ENCODE peak calls at places on chromosomes 7 and 10, in eight cellular contexts. One of them, this sample, is unnamed.

GRCh38 chr7:85287126-85287825 is 100.4 kb upstream of the SEMA3D start:
- DNase-seq in neural crest cell: no peak
- DNase-seq in choroid plexus epithelial cell: peak; percentile 31
- DNase-seq in aorta: no peak
- DNase-seq in NCI-H2081: no peak
- DNase-seq in anterior cingulate cortex: no peak
- DNase-seq in CD8-positive, alpha-beta memory T cell: no peak
- DNase-seq in cardiac fibroblast: peak; percentile 31
- DNase-seq in this sample: no peak

GRCh38 chr7:144835166-144835611 is 664 bp downstream of the TPK1 start:
- DNase-seq in neural crest cell: peak; percentile 43
- DNase-seq in choroid plexus epithelial cell: peak; percentile 73
- DNase-seq in aorta: peak; percentile 52
- DNase-seq in NCI-H2081: peak; percentile 76
- DNase-seq in anterior cingulate cortex: peak; percentile 73
- DNase-seq in CD8-positive, alpha-beta memory T cell: no peak
- DNase-seq in cardiac fibroblast: peak; percentile 65
- DNase-seq in this sample: no peak

GRCh38 chr7:141190467-141190866 is 116.6 kb downstream of the TMEM178B start:
- DNase-seq in neural crest cell: no peak
- DNase-seq in choroid plexus epithelial cell: no peak
- DNase-seq in aorta: no peak
- DNase-seq in NCI-H2081: no peak
- DNase-seq in anterior cingulate cortex: no peak
- DNase-seq in CD8-positive, alpha-beta memory T cell: no peak
- DNase-seq in cardiac fibroblast: no peak
- DNase-seq in this sample: no peak

GRCh38 chr10:107611101-107611500 is 446.6 kb upstream of the SORCS1 start:
- DNase-seq in neural crest cell: no peak
- DNase-seq in choroid plexus epithelial cell: peak; percentile 35
- DNase-seq in aorta: no peak
- DNase-seq in NCI-H2081: peak; percentile 57
- DNase-seq in anterior cingulate cortex: no peak
- DNase-seq in CD8-positive, alpha-beta memory T cell: no peak
- DNase-seq in cardiac fibroblast: peak; percentile 14
- DNase-seq in this sample: no peak

GRCh38 chr7:93307131-93307660 is 75.0 kb downstream of the VPS50 start:
- DNase-seq in neural crest cell: no peak
- DNase-seq in choroid plexus epithelial cell: peak; percentile 81
- DNase-seq in aorta: no peak
- DNase-seq in NCI-H2081: no peak
- DNase-seq in anterior cingulate cortex: no peak
- DNase-seq in CD8-positive, alpha-beta memory T cell: no peak
- DNase-seq in cardiac fibroblast: peak; percentile 86
- DNase-seq in this sample: no peak

GRCh38 chr10:129942391-129942790 is 21.7 kb downstream of the EBF3 start:
- DNase-seq in neural crest cell: no peak
- DNase-seq in choroid plexus epithelial cell: no peak
- DNase-seq in aorta: no peak
- DNase-seq in NCI-H2081: no peak
- DNase-seq in anterior cingulate cortex: no peak
- DNase-seq in CD8-positive, alpha-beta memory T cell: no peak
- DNase-seq in cardiac fibroblast: no peak
- DNase-seq in this sample: no peak

GRCh38 chr7:104272767-104273384 is 55.5 kb upstream of the LHFPL3 start:
- DNase-seq in neural crest cell: no peak
- DNase-seq in choroid plexus epithelial cell: peak; percentile 77
- DNase-seq in aorta: no peak
- DNase-seq in NCI-H2081: peak; percentile 60
- DNase-seq in anterior cingulate cortex: no peak
- DNase-seq in CD8-positive, alpha-beta memory T cell: no peak
- DNase-seq in cardiac fibroblast: peak; percentile 66
- DNase-seq in this sample: no peak

GRCh38 chr7:24152356-24152755 is 131.6 kb upstream of the NPY start:
- DNase-seq in neural crest cell: no peak
- DNase-seq in choroid plexus epithelial cell: no peak
- DNase-seq in aorta: no peak
- DNase-seq in NCI-H2081: no peak
- DNase-seq in anterior cingulate cortex: no peak
- DNase-seq in CD8-positive, alpha-beta memory T cell: no peak
- DNase-seq in cardiac fibroblast: no peak
- DNase-seq in this sample: no peak

GRCh38 chr7:103598326-103598905 is 152.4 kb upstream of the SLC26A5 start:
- DNase-seq in neural crest cell: no peak
- DNase-seq in choroid plexus epithelial cell: no peak
- DNase-seq in aorta: no peak
- DNase-seq in NCI-H2081: no peak
- DNase-seq in anterior cingulate cortex: no peak
- DNase-seq in CD8-positive, alpha-beta memory T cell: no peak
- DNase-seq in cardiac fibroblast: no peak
- DNase-seq in this sample: no peak

GRCh38 chr7:30020535-30020934 is 6.0 kb downstream of the FKBP14 start:
- DNase-seq in neural crest cell: no peak
- DNase-seq in choroid plexus epithelial cell: no peak
- DNase-seq in aorta: no peak
- DNase-seq in NCI-H2081: no peak
- DNase-seq in anterior cingulate cortex: no peak
- DNase-seq in CD8-positive, alpha-beta memory T cell: no peak
- DNase-seq in cardiac fibroblast: no peak
- DNase-seq in this sample: no peak

GRCh38 chr10:178208-178607 is 43.0 kb downstream of the ZMYND11 start:
- DNase-seq in neural crest cell: no peak
- DNase-seq in choroid plexus epithelial cell: peak; percentile 80
- DNase-seq in aorta: no peak
- DNase-seq in NCI-H2081: peak; percentile 20
- DNase-seq in anterior cingulate cortex: no peak
- DNase-seq in CD8-positive, alpha-beta memory T cell: no peak
- DNase-seq in cardiac fibroblast: peak; percentile 69
- DNase-seq in this sample: no peak

GRCh38 chr7:101121996-101122932 is 4.6 kb upstream of the SERPINE1 start:
- DNase-seq in neural crest cell: no peak
- DNase-seq in choroid plexus epithelial cell: peak; percentile 94
- DNase-seq in aorta: peak; percentile 95
- DNase-seq in NCI-H2081: no peak
- DNase-seq in anterior cingulate cortex: no peak
- DNase-seq in CD8-positive, alpha-beta memory T cell: no peak
- DNase-seq in cardiac fibroblast: peak; percentile 99
- DNase-seq in this sample: no peak

GRCh38 chr10:77864151-77864851 is 62.3 kb downstream of the DLG5 start:
- DNase-seq in neural crest cell: no peak
- DNase-seq in choroid plexus epithelial cell: no peak
- DNase-seq in aorta: no peak
- DNase-seq in NCI-H2081: no peak
- DNase-seq in anterior cingulate cortex: no peak
- DNase-seq in CD8-positive, alpha-beta memory T cell: no peak
- DNase-seq in cardiac fibroblast: no peak
- DNase-seq in this sample: no peak

GRCh38 chr10:126734957-126735356 is 64.5 kb upstream of the C10orf90 start:
- DNase-seq in neural crest cell: no peak
- DNase-seq in choroid plexus epithelial cell: no peak
- DNase-seq in aorta: no peak
- DNase-seq in NCI-H2081: no peak
- DNase-seq in anterior cingulate cortex: no peak
- DNase-seq in CD8-positive, alpha-beta memory T cell: no peak
- DNase-seq in cardiac fibroblast: peak; percentile 22
- DNase-seq in this sample: no peak

GRCh38 chr10:15483215-15483970 is 112.3 kb upstream of the FAM171A1 start:
- DNase-seq in neural crest cell: no peak
- DNase-seq in choroid plexus epithelial cell: no peak
- DNase-seq in aorta: no peak
- DNase-seq in NCI-H2081: no peak
- DNase-seq in anterior cingulate cortex: no peak
- DNase-seq in CD8-positive, alpha-beta memory T cell: no peak
- DNase-seq in cardiac fibroblast: no peak
- DNase-seq in this sample: no peak

GRCh38 chr10:108544500-108545120 is 1378.7 kb downstream of the XPNPEP1 start:
- DNase-seq in neural crest cell: peak; percentile 68
- DNase-seq in choroid plexus epithelial cell: peak; percentile 78
- DNase-seq in aorta: peak; percentile 58
- DNase-seq in NCI-H2081: peak; percentile 13
- DNase-seq in anterior cingulate cortex: peak; percentile 7
- DNase-seq in CD8-positive, alpha-beta memory T cell: no peak
- DNase-seq in cardiac fibroblast: peak; percentile 59
- DNase-seq in this sample: peak; percentile 22

GRCh38 chr7:134154581-134155130 is 27.5 kb downstream of the LRGUK start:
- DNase-seq in neural crest cell: no peak
- DNase-seq in choroid plexus epithelial cell: peak; percentile 14
- DNase-seq in aorta: no peak
- DNase-seq in NCI-H2081: no peak
- DNase-seq in anterior cingulate cortex: no peak
- DNase-seq in CD8-positive, alpha-beta memory T cell: no peak
- DNase-seq in cardiac fibroblast: no peak
- DNase-seq in this sample: no peak

GRCh38 chr10:62008943-62009342 is 107.4 kb downstream of the ARID5B start:
- DNase-seq in neural crest cell: no peak
- DNase-seq in choroid plexus epithelial cell: no peak
- DNase-seq in aorta: peak; percentile 65
- DNase-seq in NCI-H2081: no peak
- DNase-seq in anterior cingulate cortex: no peak
- DNase-seq in CD8-positive, alpha-beta memory T cell: no peak
- DNase-seq in cardiac fibroblast: no peak
- DNase-seq in this sample: no peak

GRCh38 chr7:38673795-38674194 is 42.6 kb upstream of the AMPH start:
- DNase-seq in neural crest cell: no peak
- DNase-seq in choroid plexus epithelial cell: peak; percentile 95
- DNase-seq in aorta: no peak
- DNase-seq in NCI-H2081: no peak
- DNase-seq in anterior cingulate cortex: no peak
- DNase-seq in CD8-positive, alpha-beta memory T cell: no peak
- DNase-seq in cardiac fibroblast: peak; percentile 99
- DNase-seq in this sample: no peak

GRCh38 chr7:151408498-151408838 is 1.4 kb downstream of the WDR86 start:
- DNase-seq in neural crest cell: no peak
- DNase-seq in choroid plexus epithelial cell: no peak
- DNase-seq in aorta: no peak
- DNase-seq in NCI-H2081: no peak
- DNase-seq in anterior cingulate cortex: no peak
- DNase-seq in CD8-positive, alpha-beta memory T cell: no peak
- DNase-seq in cardiac fibroblast: no peak
- DNase-seq in this sample: no peak

GRCh38 chr10:11869743-11870460 is 46.7 kb downstream of the PROSER2 start:
- DNase-seq in neural crest cell: no peak
- DNase-seq in choroid plexus epithelial cell: peak; percentile 47
- DNase-seq in aorta: no peak
- DNase-seq in NCI-H2081: no peak
- DNase-seq in anterior cingulate cortex: no peak
- DNase-seq in CD8-positive, alpha-beta memory T cell: peak; percentile 15
- DNase-seq in cardiac fibroblast: no peak
- DNase-seq in this sample: no peak

GRCh38 chr7:117273325-117274292 is 49.2 kb downstream of the WNT2 start:
- DNase-seq in neural crest cell: no peak
- DNase-seq in choroid plexus epithelial cell: no peak
- DNase-seq in aorta: no peak
- DNase-seq in NCI-H2081: peak; percentile 63
- DNase-seq in anterior cingulate cortex: no peak
- DNase-seq in CD8-positive, alpha-beta memory T cell: no peak
- DNase-seq in cardiac fibroblast: no peak
- DNase-seq in this sample: no peak

GRCh38 chr7:50556247-50556976 is 8.8 kb downstream of the DDC start:
- DNase-seq in neural crest cell: no peak
- DNase-seq in choroid plexus epithelial cell: peak; percentile 11
- DNase-seq in aorta: no peak
- DNase-seq in NCI-H2081: peak; percentile 55
- DNase-seq in anterior cingulate cortex: no peak
- DNase-seq in CD8-positive, alpha-beta memory T cell: no peak
- DNase-seq in cardiac fibroblast: peak; percentile 31
- DNase-seq in this sample: no peak

GRCh38 chr7:44076101-44076895 is 6.0 kb downstream of the POLM start:
- DNase-seq in neural crest cell: no peak
- DNase-seq in choroid plexus epithelial cell: no peak
- DNase-seq in aorta: peak; percentile 35
- DNase-seq in NCI-H2081: no peak
- DNase-seq in anterior cingulate cortex: no peak
- DNase-seq in CD8-positive, alpha-beta memory T cell: peak; percentile 44
- DNase-seq in cardiac fibroblast: no peak
- DNase-seq in this sample: no peak

GRCh38 chr7:7829667-7830066 is 111.3 kb upstream of the RPA3 start:
- DNase-seq in neural crest cell: no peak
- DNase-seq in choroid plexus epithelial cell: peak; percentile 7
- DNase-seq in aorta: no peak
- DNase-seq in NCI-H2081: no peak
- DNase-seq in anterior cingulate cortex: no peak
- DNase-seq in CD8-positive, alpha-beta memory T cell: no peak
- DNase-seq in cardiac fibroblast: no peak
- DNase-seq in this sample: no peak

GRCh38 chr10:47348138-47348651 is at the start of gene RBP3:
- DNase-seq in neural crest cell: no peak
- DNase-seq in choroid plexus epithelial cell: no peak
- DNase-seq in aorta: no peak
- DNase-seq in NCI-H2081: no peak
- DNase-seq in anterior cingulate cortex: no peak
- DNase-seq in CD8-positive, alpha-beta memory T cell: no peak
- DNase-seq in cardiac fibroblast: no peak
- DNase-seq in this sample: no peak

GRCh38 chr7:46707973-46708372 is 786.9 kb upstream of the IGFBP3 start:
- DNase-seq in neural crest cell: no peak
- DNase-seq in choroid plexus epithelial cell: no peak
- DNase-seq in aorta: no peak
- DNase-seq in NCI-H2081: no peak
- DNase-seq in anterior cingulate cortex: no peak
- DNase-seq in CD8-positive, alpha-beta memory T cell: no peak
- DNase-seq in cardiac fibroblast: no peak
- DNase-seq in this sample: no peak

GRCh38 chr7:149125864-149126661 is at the start of gene ZNF425:
- DNase-seq in neural crest cell: peak; percentile 90
- DNase-seq in choroid plexus epithelial cell: peak; percentile 94
- DNase-seq in aorta: peak; percentile 95
- DNase-seq in NCI-H2081: peak; percentile 95
- DNase-seq in anterior cingulate cortex: peak; percentile 89
- DNase-seq in CD8-positive, alpha-beta memory T cell: peak; percentile 94
- DNase-seq in cardiac fibroblast: peak; percentile 91
- DNase-seq in this sample: peak; percentile 94

GRCh38 chr10:69655868-69656555 is 26.0 kb downstream of the FAM241B start:
- DNase-seq in neural crest cell: no peak
- DNase-seq in choroid plexus epithelial cell: no peak
- DNase-seq in aorta: no peak
- DNase-seq in NCI-H2081: no peak
- DNase-seq in anterior cingulate cortex: no peak
- DNase-seq in CD8-positive, alpha-beta memory T cell: no peak
- DNase-seq in cardiac fibroblast: no peak
- DNase-seq in this sample: no peak

GRCh38 chr10:35507519-35508109 is 97.5 kb upstream of the GJD4 start:
- DNase-seq in neural crest cell: no peak
- DNase-seq in choroid plexus epithelial cell: no peak
- DNase-seq in aorta: no peak
- DNase-seq in NCI-H2081: no peak
- DNase-seq in anterior cingulate cortex: no peak
- DNase-seq in CD8-positive, alpha-beta memory T cell: no peak
- DNase-seq in cardiac fibroblast: no peak
- DNase-seq in this sample: no peak

GRCh38 chr7:77940647-77941046 is 142.1 kb downstream of the PHTF2 start:
- DNase-seq in neural crest cell: peak; percentile 28
- DNase-seq in choroid plexus epithelial cell: peak; percentile 67
- DNase-seq in aorta: no peak
- DNase-seq in NCI-H2081: peak; percentile 16
- DNase-seq in anterior cingulate cortex: no peak
- DNase-seq in CD8-positive, alpha-beta memory T cell: no peak
- DNase-seq in cardiac fibroblast: peak; percentile 67
- DNase-seq in this sample: no peak

GRCh38 chr10:5506751-5507648 is 7.6 kb upstream of the CALML5 start:
- DNase-seq in neural crest cell: no peak
- DNase-seq in choroid plexus epithelial cell: no peak
- DNase-seq in aorta: no peak
- DNase-seq in NCI-H2081: no peak
- DNase-seq in anterior cingulate cortex: no peak
- DNase-seq in CD8-positive, alpha-beta memory T cell: peak; percentile 13
- DNase-seq in cardiac fibroblast: no peak
- DNase-seq in this sample: no peak

GRCh38 chr10:8829592-8829991 is 775.1 kb downstream of the GATA3 start:
- DNase-seq in neural crest cell: no peak
- DNase-seq in choroid plexus epithelial cell: no peak
- DNase-seq in aorta: no peak
- DNase-seq in NCI-H2081: no peak
- DNase-seq in anterior cingulate cortex: no peak
- DNase-seq in CD8-positive, alpha-beta memory T cell: no peak
- DNase-seq in cardiac fibroblast: no peak
- DNase-seq in this sample: no peak

GRCh38 chr7:73647725-73648592 is 19.7 kb upstream of the VPS37D start:
- DNase-seq in neural crest cell: no peak
- DNase-seq in choroid plexus epithelial cell: no peak
- DNase-seq in aorta: peak; percentile 42
- DNase-seq in NCI-H2081: peak; percentile 54
- DNase-seq in anterior cingulate cortex: no peak
- DNase-seq in CD8-positive, alpha-beta memory T cell: no peak
- DNase-seq in cardiac fibroblast: no peak
- DNase-seq in this sample: peak; percentile 15